ENCODE peak calls at places on chromosomes 3 and 15, in eight cellular contexts. D is uterus; X is fibroblast of lung; S is posterior vena cava; A is Kasumi-1; U is right cardiac atrium; R is suprapubic skin; T is stimulated activated CD4-positive, alpha-beta T cell treated with anti-CD3 and anti-CD28 coated beads, Interleukin-2, amount 100 ng/mL, for 48 hours. F is an unnamed sample.

GRCh38 chr15:39443659-39444219 is 137.1 kb upstream of the THBS1 start:
- DNase-seq in D (no peak), X (no peak), S (no peak), A (no peak), U (no peak), R (no peak), T (no peak), F (no peak)

GRCh38 chr3:108352176-108352575 is 55.8 kb downstream of the HHLA2 start:
- DNase-seq in D (no peak), X (no peak), S (no peak), A (no peak), U (no peak), R (no peak), T (no peak), F (no peak)

GRCh38 chr3:123535580-123535979 is 49.3 kb downstream of the HACD2 start:
- DNase-seq in D (no peak), X (peak), S (no peak), A (no peak), U (no peak), R (no peak), T (no peak), F (no peak)

GRCh38 chr3:1179116-1179515 is 86.3 kb downstream of the CNTN6 start:
- DNase-seq in D (no peak), X (peak), S (no peak), A (no peak), U (no peak), R (no peak), T (no peak), F (no peak)

GRCh38 chr3:182364723-182365650 is 428.3 kb upstream of the ATP11B start:
- DNase-seq in D (no peak), X (peak), S (no peak), A (no peak), U (peak), R (no peak), T (no peak), F (peak)

GRCh38 chr3:140505256-140505655 is 172.6 kb upstream of the TRIM42 start:
- DNase-seq in D (no peak), X (peak), S (no peak), A (no peak), U (peak), R (no peak), T (no peak), F (no peak)

GRCh38 chr3:60192297-60193114 is 1058.7 kb downstream of the FHIT start:
- DNase-seq in D (no peak), X (no peak), S (no peak), A (no peak), U (no peak), R (no peak), T (peak), F (no peak)

GRCh38 chr3:69435274-69436262 is 49.7 kb upstream of the FRMD4B start:
- DNase-seq in D (no peak), X (no peak), S (no peak), A (peak), U (no peak), R (no peak), T (no peak), F (no peak)

GRCh38 chr15:72493220-72493619 is 19.1 kb downstream of the ARIH1 start:
- DNase-seq in D (no peak), X (no peak), S (no peak), A (no peak), U (no peak), R (no peak), T (no peak), F (no peak)

GRCh38 chr3:178087376-178087775 is 448.9 kb upstream of the KCNMB2 start:
- DNase-seq in D (no peak), X (no peak), S (no peak), A (no peak), U (no peak), R (no peak), T (no peak), F (no peak)

GRCh38 chr3:138511990-138512389 is 77.6 kb downstream of the ESYT3 start:
- DNase-seq in D (no peak), X (no peak), S (no peak), A (peak), U (no peak), R (no peak), T (no peak), F (no peak)

GRCh38 chr3:186983372-186984058 is 53.2 kb downstream of the ST6GAL1 start:
- DNase-seq in D (no peak), X (no peak), S (no peak), A (no peak), U (no peak), R (no peak), T (no peak), F (no peak)

GRCh38 chr3:64267774-64268604 is 42.7 kb upstream of the PRICKLE2 start:
- DNase-seq in D (peak), X (peak), S (peak), A (no peak), U (peak), R (peak), T (no peak), F (peak)

F was measured in hypothalamus.